ENCODE peak calls at places on chromosomes 13 and 19, in seven cellular contexts. E is AG04450, R is HCT116, T is left ventricle myocardium inferior, G is IMR-90, B is heart right ventricle, Q is OCI-LY7. F is an unnamed sample.

GRCh38 chr13:71813187-71813586 is 53.8 kb downstream of the DACH1 start:
- DNase-seq in E (no peak), R (no peak), T (no peak), G (no peak), B (no peak), Q (no peak), F (no peak)

GRCh38 chr13:23384111-23384510 is 49.4 kb downstream of the SACS start:
- DNase-seq in E (no peak), R (no peak), T (no peak), G (peak), B (no peak), Q (no peak), F (no peak)

GRCh38 chr19:16571283-16571682 is 932 bp downstream of the SLC35E1 start:
- DNase-seq in E (no peak), R (no peak), T (no peak), G (peak), B (no peak), Q (peak), F (no peak)

GRCh38 chr19:30719991-30720329 is 347.8 kb downstream of the ZNF536 start:
- DNase-seq in E (no peak), R (no peak), T (no peak), G (no peak), B (peak), Q (no peak), F (peak)

GRCh38 chr13:37884026-37884425 is 14.5 kb upstream of the TRPC4 start:
- DNase-seq in E (no peak), R (no peak), T (no peak), G (no peak), B (no peak), Q (no peak), F (no peak)

GRCh38 chr13:104137416-104137815 is 1071.2 kb upstream of the SLC10A2 start:
- DNase-seq in E (no peak), R (no peak), T (no peak), G (no peak), B (no peak), Q (no peak), F (no peak)

GRCh38 chr13:110819203-110820014 is 95.5 kb downstream of the ANKRD10 start:
- DNase-seq in E (no peak), R (peak), T (peak), G (peak), B (peak), Q (peak), F (peak)

GRCh38 chr19:41701401-41702075 is 6.9 kb upstream of the CEACAM5 start:
- DNase-seq in E (no peak), R (no peak), T (no peak), G (no peak), B (no peak), Q (peak), F (no peak)

GRCh38 chr13:112363867-112364528 is 12.2 kb upstream of the SPACA7 start:
- DNase-seq in E (no peak), R (no peak), T (no peak), G (no peak), B (no peak), Q (no peak), F (no peak)

GRCh38 chr19:55635334-55635717 is 5.5 kb upstream of the ZNF580 start:
- DNase-seq in E (no peak), R (no peak), T (no peak), G (no peak), B (no peak), Q (no peak), F (no peak)

GRCh38 chr19:55636723-55637122 is 4.1 kb upstream of the ZNF580 start:
- DNase-seq in E (no peak), R (no peak), T (no peak), G (no peak), B (no peak), Q (no peak), F (no peak)

GRCh38 chr19:55635856-55636440 is 4.9 kb upstream of the ZNF580 start:
- DNase-seq in E (no peak), R (no peak), T (no peak), G (no peak), B (no peak), Q (no peak), F (no peak)

GRCh38 chr19:55632463-55632834 is 8.1 kb upstream of the ZNF784 start:
- DNase-seq in E (peak), R (peak), T (peak), G (peak), B (peak), Q (peak), F (peak)

GRCh38 chr19:55633866-55634265 is 6.9 kb upstream of the ZNF580 start:
- DNase-seq in E (no peak), R (no peak), T (no peak), G (no peak), B (no peak), Q (no peak), F (no peak)
- H3K27ac ChIP-seq in E (no peak), R (peak), T (peak), G (no peak), B (no peak), Q (peak), F (no peak)

GRCh38 chr13:44243198-44243852 is 130.3 kb upstream of the SERP2 start:
- DNase-seq in E (no peak), R (peak), T (no peak), G (peak), B (peak), Q (peak), F (peak)
- H3K27ac ChIP-seq in E (no peak), R (peak), T (peak), G (no peak), B (peak), Q (peak), F (peak)

DNA sequence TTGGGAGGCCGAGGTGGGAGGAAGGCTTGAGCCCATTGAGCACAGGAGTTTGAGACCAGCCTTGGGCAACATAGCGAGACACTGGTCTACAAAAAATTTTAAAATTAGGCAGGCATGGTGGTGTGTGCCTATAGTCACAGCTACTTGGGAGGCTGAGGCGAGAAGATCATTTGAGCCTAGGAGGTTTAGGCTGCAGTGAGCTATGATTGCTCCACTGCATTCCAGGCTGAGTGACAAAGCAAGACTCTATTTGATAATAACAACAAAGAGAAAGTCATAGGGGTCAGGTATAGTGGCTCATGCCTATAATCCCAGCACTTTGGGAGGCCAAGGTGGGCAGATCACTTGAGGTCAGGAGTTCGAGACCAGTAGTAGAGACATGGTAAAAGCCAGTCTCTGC is 4.6 kb upstream of the SLC44A2 start:
- DNase-seq in E (no peak), R (no peak), T (no peak), G (no peak), B (no peak), Q (no peak), F (no peak)
- H3K27ac ChIP-seq in E (no peak), R (no peak), T (no peak), G (peak), B (no peak), Q (no peak), F (no peak)

DNA sequence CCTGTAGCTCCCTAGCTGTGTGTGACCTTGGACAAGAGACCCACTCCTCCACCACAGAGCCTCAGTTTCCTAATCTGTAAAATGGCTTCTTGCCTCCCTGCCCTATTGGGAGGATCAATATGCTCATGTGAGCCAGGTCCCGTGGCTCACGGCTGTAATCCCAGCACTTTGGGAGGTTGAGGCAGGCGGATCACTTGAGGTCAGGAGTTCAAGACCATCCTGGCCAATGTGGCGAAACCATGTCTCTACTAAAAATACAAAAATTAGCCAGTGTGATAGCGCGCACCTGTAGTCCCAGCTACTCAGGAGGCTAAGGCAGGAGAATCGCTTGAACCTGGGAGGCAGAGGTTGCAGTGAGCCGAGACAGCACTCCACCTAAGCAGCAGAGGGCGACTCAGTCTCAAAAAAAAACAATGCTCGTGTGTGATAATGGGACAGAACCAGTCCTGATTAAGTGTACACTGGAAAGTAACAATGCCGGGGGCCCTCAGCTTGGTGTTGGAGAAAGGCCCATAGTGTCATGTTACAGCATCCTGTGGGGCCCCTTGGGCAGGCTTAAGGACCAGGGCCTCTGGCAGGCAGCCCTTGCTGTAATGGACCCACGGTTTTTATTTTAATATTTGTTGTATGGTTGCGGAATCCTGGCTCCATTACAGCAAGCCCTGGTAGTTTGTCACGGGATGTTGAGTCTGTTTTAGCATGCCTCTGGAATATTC is 6.8 kb downstream of the RPS11 start:
- DNase-seq in E (peak), R (peak), T (no peak), G (peak), B (peak), Q (peak), F (no peak)
- H3K27ac ChIP-seq in E (peak), R (no peak), T (no peak), G (peak), B (no peak), Q (no peak), F (no peak)

DNA sequence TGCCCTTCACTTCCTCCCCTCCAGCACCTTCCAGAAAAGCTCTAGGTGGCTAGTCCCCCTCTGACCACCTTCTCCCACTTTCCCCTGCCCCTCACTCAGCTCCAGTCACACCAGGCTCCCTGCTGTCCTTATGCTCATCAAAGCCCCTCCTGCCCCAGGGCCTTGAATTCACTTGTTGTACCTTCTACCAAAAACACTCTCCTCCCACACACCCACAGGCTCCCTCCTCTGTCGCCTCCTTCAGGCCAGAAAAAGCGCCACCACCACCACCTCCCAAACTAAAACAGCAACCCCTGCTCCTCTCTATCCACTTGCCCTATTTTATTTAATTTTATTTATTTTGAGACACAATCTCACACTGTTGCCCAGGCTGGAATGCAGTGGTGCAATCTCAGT is 4.8 kb upstream of the CEACAM16 start:
- DNase-seq in E (no peak), R (no peak), T (no peak), G (no peak), B (no peak), Q (no peak), F (no peak)
- H3K27ac ChIP-seq in E (no peak), R (no peak), T (peak), G (no peak), B (peak), Q (no peak), F (no peak)

DNA sequence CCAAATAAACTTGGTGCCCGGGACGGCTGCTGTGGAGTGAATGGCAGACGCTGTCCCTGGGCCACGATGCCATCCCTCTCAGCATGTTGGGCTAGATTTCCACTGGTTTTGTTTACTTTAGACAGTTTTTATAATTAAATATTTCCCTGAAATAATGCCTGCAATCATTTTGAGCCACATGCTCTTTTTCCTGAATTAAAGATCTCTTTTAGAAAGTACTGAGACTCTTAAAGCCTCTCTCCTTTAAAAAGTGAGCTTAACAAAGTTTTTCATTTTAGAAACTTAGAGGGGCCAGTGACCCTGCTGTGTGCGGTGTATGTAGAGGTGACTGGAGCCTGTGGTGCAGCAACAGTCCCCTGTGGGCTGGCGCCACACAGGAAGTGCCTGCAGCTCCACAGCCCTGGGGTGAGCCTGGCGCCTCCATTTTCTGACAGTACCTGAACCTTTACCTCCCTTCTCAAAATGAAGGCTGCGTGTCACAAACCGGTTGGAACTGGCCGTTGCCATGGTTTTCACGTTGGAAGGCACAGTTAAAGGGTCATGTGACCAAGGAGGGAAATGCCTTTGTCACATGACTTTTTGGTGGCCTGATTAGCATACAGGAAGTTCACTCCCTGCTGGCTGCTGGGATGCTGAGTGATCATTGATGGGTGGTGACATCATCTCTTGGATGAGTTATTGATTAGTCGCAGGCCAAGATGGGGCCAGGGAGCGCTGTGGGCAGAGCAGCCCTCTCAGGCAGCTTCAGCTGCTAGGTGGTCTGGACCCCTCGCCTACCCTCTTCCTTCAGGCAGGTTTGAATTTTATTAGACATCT is 26.3 kb downstream of the TSSK6 start:
- DNase-seq in E (peak), R (peak), T (peak), G (peak), B (peak), Q (peak), F (peak)
- H3K27ac ChIP-seq in E (peak), R (peak), T (peak), G (peak), B (peak), Q (peak), F (peak)

DNA sequence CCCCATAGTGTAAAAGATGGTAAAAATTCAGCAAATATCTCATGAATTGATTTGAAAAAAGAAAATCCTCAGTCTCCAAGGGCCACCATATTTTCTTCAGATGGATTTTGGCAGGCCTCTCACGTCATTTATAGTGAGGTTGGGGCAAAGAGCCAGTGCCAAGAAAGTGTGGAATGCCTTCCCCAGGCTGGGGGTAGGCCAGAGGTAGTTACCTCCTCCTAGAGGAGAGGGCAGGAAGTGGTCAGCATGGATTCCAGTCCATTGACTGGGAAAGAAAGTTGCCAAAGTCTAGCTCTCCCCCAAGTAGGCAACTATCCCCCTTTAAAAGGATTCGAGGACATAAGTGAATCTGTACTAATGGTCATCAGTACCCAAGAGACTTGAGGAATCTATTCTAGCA is 68.4 kb upstream of the KCTD4 start:
- DNase-seq in E (no peak), R (no peak), T (no peak), G (peak), B (no peak), Q (no peak), F (no peak)
- H3K27ac ChIP-seq in E (no peak), R (no peak), T (no peak), G (no peak), B (no peak), Q (no peak), F (no peak)

GRCh38 chr19:10168386-10168948 is 26.3 kb downstream of the DNMT1 start:
- DNase-seq in E (no peak), R (no peak), T (no peak), G (peak), B (no peak), Q (peak), F (no peak)
- H3K27ac ChIP-seq in E (no peak), R (no peak), T (no peak), G (no peak), B (no peak), Q (peak), F (no peak)

GRCh38 chr13:49629196-49629938 is 1.1 kb downstream of the ARL11 start:
- DNase-seq in E (no peak), R (no peak), T (no peak), G (no peak), B (no peak), Q (peak), F (no peak)
- H3K27ac ChIP-seq in E (no peak), R (no peak), T (peak), G (no peak), B (no peak), Q (peak), F (no peak)

DNA sequence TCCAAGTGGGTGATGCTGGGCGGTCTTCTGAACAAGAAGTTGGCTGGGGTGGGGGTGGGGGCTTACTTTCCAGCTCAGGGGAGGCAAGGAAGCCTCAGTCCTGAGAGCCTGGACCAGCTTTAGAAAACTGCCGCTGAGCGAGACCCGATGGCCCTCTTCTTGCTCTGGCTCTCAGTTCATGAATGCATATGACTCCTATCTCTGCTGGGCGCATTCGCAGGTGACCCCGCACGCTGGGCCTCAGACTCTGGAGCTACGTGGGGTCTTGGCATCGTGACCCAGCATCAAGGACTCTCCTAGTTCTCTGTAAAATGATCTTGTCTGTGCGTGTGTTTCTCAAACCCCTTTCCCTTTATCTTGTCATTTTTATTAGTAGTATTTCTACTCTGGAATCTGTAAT is 19.7 kb downstream of the PRAM1 start:
- DNase-seq in E (no peak), R (no peak), T (no peak), G (no peak), B (no peak), Q (no peak), F (no peak)
- H3K27ac ChIP-seq in E (no peak), R (no peak), T (no peak), G (no peak), B (no peak), Q (no peak), F (no peak)

F was measured in heart left ventricle.